ENCODE peak calls at places on chromosome 18, in four cellular contexts. I is pons, N is AG04450, A is NCI-H774. V is an unnamed sample.
A peak's percentile ranks its signal among the peaks of the same experiment; 100 is the strongest.

GRCh38 chr18:13381907-13382682 is 163.5 kb downstream of the LDLRAD4 start:
- DNase-seq in I (peak; percentile 68), N (no peak), A (peak; percentile 53), V (peak; percentile 59)

GRCh38 chr18:24089059-24089458 is 49.8 kb upstream of the CABYR start:
- DNase-seq in I (no peak), N (no peak), A (peak; percentile 9), V (no peak)

GRCh38 chr18:3269241-3269640 is 7.3 kb downstream of the MYL12B start:
- DNase-seq in I (no peak), N (no peak), A (no peak), V (no peak)

GRCh38 chr18:79272916-79273315 is 122.8 kb upstream of the NFATC1 start:
- DNase-seq in I (no peak), N (no peak), A (no peak), V (no peak)

GRCh38 chr18:34710430-34711386 is 610 bp downstream of the DTNA start:
- DNase-seq in I (peak; percentile 82), N (no peak), A (peak; percentile 57), V (no peak)

GRCh38 chr18:46950064-46950656 is 32.8 kb downstream of the KATNAL2 start:
- DNase-seq in I (peak; percentile 41), N (no peak), A (peak; percentile 1), V (no peak)

GRCh38 chr18:7000484-7001096 is 117.0 kb downstream of the LAMA1 start:
- DNase-seq in I (peak; percentile 52), N (no peak), A (no peak), V (no peak)

GRCh38 chr18:58541137-58541788 is 87.6 kb downstream of the ALPK2 start:
- DNase-seq in I (no peak), N (no peak), A (no peak), V (no peak)

GRCh38 chr18:12657849-12658829 is at the start of gene SPIRE1:
- DNase-seq in I (peak; percentile 52), N (no peak), A (peak; percentile 72), V (peak; percentile 46)

GRCh38 chr18:76450912-76451421 is 44.1 kb downstream of the ZNF516 start:
- DNase-seq in I (peak; percentile 73), N (peak; percentile 16), A (no peak), V (no peak)

GRCh38 chr18:24763765-24764548 is 303.5 kb downstream of the HRH4 start:
- DNase-seq in I (peak; percentile 9), N (no peak), A (no peak), V (no peak)

GRCh38 chr18:25737710-25738251 is 352.6 kb downstream of the SS18 start:
- DNase-seq in I (peak; percentile 69), N (peak; percentile 81), A (no peak), V (no peak)